ENCODE peak calls at places on chromosomes 12 and 14, in eight cellular contexts. Z is IMR-90; V is stimulated activated CD8-positive, alpha-beta memory T cell treated with anti-CD3 and anti-CD28 coated beads, Interleukin-4, amount 100 ng/mL, for 24 hours; L is cardiac fibroblast; I is NCI-H2081; H is effector CD4-positive, alpha-beta T cell; U is keratinocyte; A is NCI-H2029. X is an unnamed sample.

GRCh38 chr14:33714527-33715222 is 236.2 kb downstream of the EGLN3 start:
- DNase-seq in Z (no peak), V (no peak), L (peak), I (peak), H (no peak), U (no peak), A (no peak), X (no peak)

GRCh38 chr12:57771271-57771872 is 533 bp downstream of the METTL1 start:
- DNase-seq in Z (peak), V (peak), L (peak), I (peak), H (peak), U (no peak), A (peak), X (peak)

GRCh38 chr14:56608682-56609081 is 29.1 kb downstream of the TMEM260 start:
- DNase-seq in Z (peak), V (no peak), L (no peak), I (peak), H (no peak), U (no peak), A (no peak), X (no peak)

GRCh38 chr12:13165578-13166120 is 30.9 kb upstream of the EMP1 start:
- DNase-seq in Z (peak), V (peak), L (peak), I (no peak), H (peak), U (peak), A (no peak), X (peak)

GRCh38 chr12:32754101-32754500 is 1.6 kb downstream of the YARS2 start:
- DNase-seq in Z (no peak), V (no peak), L (peak), I (no peak), H (no peak), U (no peak), A (no peak), X (no peak)

GRCh38 chr12:106080111-106080732 is 58.5 kb downstream of the NUAK1 start:
- DNase-seq in Z (peak), V (no peak), L (peak), I (no peak), H (no peak), U (no peak), A (no peak), X (no peak)

GRCh38 chr12:131282292-131283080 is 328.8 kb downstream of the ADGRD1 start:
- DNase-seq in Z (no peak), V (no peak), L (no peak), I (no peak), H (no peak), U (no peak), A (no peak), X (no peak)

GRCh38 chr14:79464468-79464867 is 746.8 kb downstream of the DIO2 start:
- DNase-seq in Z (peak), V (no peak), L (no peak), I (no peak), H (no peak), U (no peak), A (no peak), X (no peak)

GRCh38 chr12:133233006-133233405 is 2.7 kb downstream of the ANHX start:
- DNase-seq in Z (no peak), V (no peak), L (no peak), I (no peak), H (no peak), U (no peak), A (no peak), X (no peak)

GRCh38 chr14:51735851-51736250 is 84.1 kb downstream of the FRMD6 start:
- DNase-seq in Z (no peak), V (no peak), L (peak), I (no peak), H (no peak), U (no peak), A (no peak), X (no peak)

GRCh38 chr12:25828188-25828587 is 130.3 kb upstream of the RASSF8 start:
- DNase-seq in Z (no peak), V (no peak), L (no peak), I (no peak), H (no peak), U (no peak), A (no peak), X (no peak)

GRCh38 chr12:69555461-69555860 is 29.8 kb upstream of the CCT2 start:
- DNase-seq in Z (peak), V (no peak), L (peak), I (no peak), H (no peak), U (peak), A (no peak), X (no peak)

GRCh38 chr12:7219599-7220243 is 30.2 kb downstream of the PEX5 start:
- DNase-seq in Z (peak), V (peak), L (peak), I (peak), H (peak), U (no peak), A (peak), X (peak)

X was measured in DMS79 treated with DMSO at 0.1 percent for 48 hours.